ENCODE peak calls at places on chromosomes 7 and 10, in four cellular contexts. One of them, this sample, is unnamed.
A peak's percentile ranks its signal among the peaks of the same experiment; 100 is the strongest.

GRCh38 chr10:131695814-131696165 is 205.0 kb upstream of the PPP2R2D start:
- DNase-seq in thoracic aorta: no peak
- DNase-seq in lung: no peak
- DNase-seq in cardiac muscle cell: no peak
- DNase-seq in this sample: no peak

GRCh38 chr7:82805527-82805960 is 357.1 kb downstream of the PCLO start:
- DNase-seq in thoracic aorta: no peak
- DNase-seq in cardiac muscle cell: no peak
- DNase-seq in lung: no peak
- DNase-seq in this sample: no peak

GRCh38 chr7:90298145-90299038 is 22.7 kb downstream of the FAM237B start:
- DNase-seq in thoracic aorta: no peak
- DNase-seq in cardiac muscle cell: peak; percentile 41
- DNase-seq in lung: no peak
- DNase-seq in this sample: no peak

GRCh38 chr10:28872592-28873165 is 195.4 kb downstream of the BAMBI start:
- DNase-seq in thoracic aorta: no peak
- DNase-seq in lung: no peak
- DNase-seq in cardiac muscle cell: no peak
- DNase-seq in this sample: no peak

GRCh38 chr7:112866424-112866823 is 76.2 kb upstream of the TMEM168 start:
- DNase-seq in thoracic aorta: no peak
- DNase-seq in lung: no peak
- DNase-seq in cardiac muscle cell: no peak
- DNase-seq in this sample: no peak

GRCh38 chr10:35822316-35822715 is 180.2 kb upstream of the FZD8 start:
- DNase-seq in cardiac muscle cell: peak; percentile 62
- DNase-seq in thoracic aorta: peak; percentile 78
- DNase-seq in lung: peak; percentile 48
- DNase-seq in this sample: peak; percentile 41

GRCh38 chr10:45552476-45552875 is 120.1 kb downstream of the ZFAND4 start:
- DNase-seq in thoracic aorta: no peak
- DNase-seq in cardiac muscle cell: no peak
- DNase-seq in lung: no peak
- DNase-seq in this sample: no peak

GRCh38 chr7:2639151-2639993 is 7.6 kb downstream of the TTYH3 start:
- DNase-seq in cardiac muscle cell: no peak
- DNase-seq in thoracic aorta: no peak
- DNase-seq in lung: no peak
- DNase-seq in this sample: no peak

GRCh38 chr7:102925962-102926825 is 13.4 kb downstream of the LRRC17 start:
- DNase-seq in lung: no peak
- DNase-seq in cardiac muscle cell: no peak
- DNase-seq in thoracic aorta: no peak
- DNase-seq in this sample: no peak

DNA sequence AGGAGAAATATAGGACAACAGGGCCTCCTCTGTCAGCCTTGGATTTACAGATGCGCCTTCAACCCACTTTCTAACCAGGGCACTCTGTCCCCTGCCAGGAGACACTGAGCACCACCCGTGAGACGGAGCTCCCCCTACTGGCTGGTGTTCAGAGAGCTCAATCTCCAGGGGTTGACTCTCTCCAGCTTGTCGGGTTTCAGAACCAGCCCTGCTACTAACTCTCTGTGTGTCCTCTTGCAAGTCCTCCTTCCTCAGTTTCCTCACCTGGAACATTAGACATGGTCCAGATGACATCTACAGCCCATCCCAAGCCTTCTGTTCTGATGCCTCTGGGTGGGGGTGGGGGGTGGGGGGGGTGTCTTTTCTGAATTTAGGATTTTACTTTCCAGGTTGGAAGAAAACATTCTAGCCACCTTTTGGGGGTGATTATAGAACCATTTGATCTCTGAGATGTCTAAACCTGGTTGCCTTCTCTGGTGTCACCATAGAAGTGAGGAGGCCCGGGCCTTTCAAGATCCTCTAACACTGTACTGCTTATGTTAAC is 411.1 kb upstream of the ZMIZ1 start:
- DNase-seq in thoracic aorta: peak; percentile 23
- DNase-seq in lung: peak; percentile 82
- DNase-seq in cardiac muscle cell: peak; percentile 79
- DNase-seq in this sample: peak; percentile 67
- H3K4me3 ChIP-seq in thoracic aorta: no peak overlapping the region
- H3K4me3 ChIP-seq in lung: no peak overlapping the region
- H3K4me3 ChIP-seq in cardiac muscle cell: no peak overlapping the region
- H3K4me3 ChIP-seq in this sample: no peak overlapping the region

DNA sequence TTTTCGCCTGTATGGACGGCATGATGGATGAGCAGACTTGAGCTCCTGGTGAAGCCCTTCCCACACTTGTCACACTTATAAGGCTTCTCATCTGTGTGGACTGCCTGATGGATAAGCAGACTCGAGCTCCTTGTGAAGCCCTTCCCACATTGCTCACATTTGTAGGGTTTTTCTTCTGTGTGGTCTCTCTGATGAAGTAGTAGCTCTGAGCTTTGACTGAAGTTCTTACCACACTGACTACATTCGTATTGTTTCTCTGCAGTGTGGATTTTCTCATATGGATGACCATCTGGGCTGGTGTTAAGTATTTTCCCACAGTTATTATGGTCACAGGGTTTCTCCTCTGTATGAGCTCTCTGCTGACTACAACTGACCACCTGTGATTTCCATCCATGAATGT is 17.2 kb downstream of the ZNF239 start:
- DNase-seq in lung: no peak
- DNase-seq in thoracic aorta: no peak
- DNase-seq in cardiac muscle cell: no peak
- DNase-seq in this sample: no peak
- H3K9me3 ChIP-seq in lung: peaks cover 4% of the 10 kb centered on the region
- H3K9me3 ChIP-seq in thoracic aorta: peaks cover 43% of the 10 kb centered on the region
- H3K9me3 ChIP-seq in cardiac muscle cell: no peaks in the 10 kb centered on the region
- H3K9me3 ChIP-seq in this sample: peaks cover 7% of the 10 kb centered on the region

DNA sequence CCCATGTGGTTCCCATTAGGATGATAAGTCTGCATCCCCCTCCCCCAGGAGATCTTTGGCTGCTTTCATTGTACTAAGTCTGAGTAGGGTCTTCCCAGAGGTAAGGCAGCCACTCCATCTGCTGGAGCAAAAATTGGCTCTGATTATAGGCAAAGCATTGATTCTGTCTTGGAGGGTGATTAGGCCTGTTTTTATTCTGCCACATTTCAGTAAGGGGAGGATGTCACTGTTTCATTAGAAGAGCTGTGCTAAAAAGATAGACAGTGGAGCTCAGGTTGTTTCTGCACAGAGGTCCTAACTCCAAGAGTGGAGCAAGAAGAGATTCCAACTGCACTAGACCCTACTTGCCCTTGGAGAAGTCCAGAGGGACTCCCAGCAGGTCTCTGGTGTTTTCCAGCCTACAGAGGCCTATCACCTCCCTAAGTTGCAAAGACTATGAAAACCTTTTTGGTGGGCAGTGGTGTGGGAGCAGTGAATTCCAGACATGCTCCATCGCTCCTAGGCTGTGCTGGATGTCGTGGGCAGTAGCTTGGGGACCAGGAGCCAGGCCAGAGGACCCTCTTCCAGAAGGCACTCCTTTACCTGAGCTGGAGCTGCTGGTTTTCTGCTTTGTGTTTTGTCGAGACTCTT is 7.2 kb upstream of the HOXA2 start:
- DNase-seq in thoracic aorta: no peak
- DNase-seq in cardiac muscle cell: no peak
- DNase-seq in lung: no peak
- DNase-seq in this sample: no peak
- H3K4me3 ChIP-seq in thoracic aorta: peak overlapping the region; percentile 99
- H3K4me3 ChIP-seq in cardiac muscle cell: no peak overlapping the region
- H3K4me3 ChIP-seq in lung: no peak overlapping the region
- H3K4me3 ChIP-seq in this sample: no peak overlapping the region

DNA sequence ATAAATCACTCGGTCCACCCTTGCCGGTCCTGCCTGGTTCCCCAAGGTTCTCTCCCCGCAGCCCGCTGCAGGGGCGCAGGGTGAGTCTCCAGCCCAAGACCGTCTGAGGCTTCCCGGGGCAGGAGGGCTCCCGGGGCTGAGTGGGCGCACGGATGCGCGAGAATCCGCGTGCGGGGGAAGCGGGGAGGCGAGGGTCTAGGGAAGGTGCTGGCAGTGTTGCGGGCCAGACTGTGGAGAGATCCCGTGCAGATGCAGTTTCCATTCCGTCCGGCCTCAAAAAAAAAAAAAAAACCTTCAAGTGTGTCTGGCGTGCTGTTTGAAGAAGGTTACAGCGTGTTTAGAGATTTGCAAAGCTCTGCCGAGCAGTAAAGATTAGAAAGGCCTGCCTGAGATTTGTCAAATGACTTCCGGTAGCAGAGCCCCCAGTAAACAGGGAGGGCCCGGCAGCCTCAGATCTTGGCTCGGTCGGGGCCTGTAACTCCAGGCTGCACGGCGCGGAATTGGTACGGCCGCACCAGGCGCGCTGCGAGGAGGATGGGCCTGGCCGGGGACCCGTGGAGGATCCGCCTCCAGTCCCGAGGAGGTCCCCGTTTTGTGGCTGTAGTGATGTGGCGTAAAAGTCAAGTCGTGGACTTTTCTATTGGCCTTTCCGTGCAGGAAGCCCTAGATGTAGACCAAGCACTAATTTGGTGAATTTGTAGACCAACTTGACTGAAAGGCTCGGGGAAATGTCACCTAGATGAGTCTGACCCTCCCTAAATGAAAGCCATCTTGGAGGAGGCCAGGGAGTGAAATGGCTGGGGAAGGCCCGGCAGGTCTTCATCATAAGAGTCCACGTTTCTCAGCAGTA is 293.2 kb upstream of the NFE2L3 start:
- DNase-seq in cardiac muscle cell: no peak
- DNase-seq in thoracic aorta: no peak
- DNase-seq in lung: no peak
- DNase-seq in this sample: no peak
- H3K9me3 ChIP-seq in cardiac muscle cell: no peaks in the 10 kb centered on the region
- H3K9me3 ChIP-seq in thoracic aorta: no peaks in the 10 kb centered on the region
- H3K9me3 ChIP-seq in lung: no peaks in the 10 kb centered on the region
- H3K9me3 ChIP-seq in this sample: no peaks in the 10 kb centered on the region

This sample was measured in iPS DF 6.9.